ENCODE peak calls at places on chromosomes 11 and 22, in four cellular contexts. T, H, G and A are unnamed samples.

GRCh38 chr11:57161351-57161750 is 20.4 kb upstream of the LRRC55 start:
- DNase-seq in G (no peak), T (no peak), H (no peak), A (no peak)

GRCh38 chr11:104091281-104092071 is 55.0 kb downstream of the DDI1 start:
- DNase-seq in T (no peak), H (no peak), G (no peak), A (no peak)

GRCh38 chr22:19001204-19001603 is 65.1 kb upstream of the PRODH start:
- DNase-seq in G (no peak), H (no peak), T (no peak), A (no peak)

GRCh38 chr22:23833017-23833795 is 5.6 kb downstream of the DERL3 start:
- DNase-seq in H (no peak), G (no peak), T (no peak), A (no peak)

GRCh38 chr11:10727259-10727851 is 23.7 kb upstream of the CTR9 start:
- DNase-seq in G (peak), T (no peak), H (peak), A (no peak)

GRCh38 chr11:10021563-10021962 is 272.5 kb downstream of the SBF2 start:
- DNase-seq in G (no peak), H (no peak), T (no peak), A (no peak)

GRCh38 chr11:132402056-132402684 is 1031.8 kb downstream of the NTM start:
- DNase-seq in G (peak), T (peak), H (peak), A (no peak)

GRCh38 chr22:21009638-21010425 is 5.1 kb upstream of the P2RX6 start:
- DNase-seq in T (no peak), G (peak), H (peak), A (no peak)

GRCh38 chr11:19674831-19675230 is 37.8 kb upstream of the NAV2 start:
- DNase-seq in T (no peak), G (no peak), H (no peak), A (no peak)

GRCh38 chr11:46711288-46711687 is 7.7 kb upstream of the F2 start:
- DNase-seq in H (peak), G (peak), T (no peak), A (no peak)

GRCh38 chr11:135073444-135073843 is 661.4 kb upstream of the B3GAT1 start:
- DNase-seq in G (no peak), H (no peak), T (no peak), A (no peak)

GRCh38 chr11:3227568-3228444 is 4.4 kb downstream of the MRGPRE start:
- DNase-seq in G (no peak), T (no peak), H (no peak), A (peak)

GRCh38 chr11:64890084-64890944 is 11.9 kb upstream of the EHD1 start:
- DNase-seq in H (no peak), T (no peak), G (no peak), A (no peak)

GRCh38 chr11:84757711-84758110 is 869.4 kb downstream of the DLG2 start:
- DNase-seq in G (no peak), H (no peak), T (no peak), A (no peak)

GRCh38 chr11:72003776-72004171 is 5.1 kb downstream of the IL18BP start:
- DNase-seq in G (no peak), H (no peak), T (no peak), A (no peak)

GRCh38 chr11:44812971-44813370 is 86.2 kb downstream of the TSPAN18 start:
- DNase-seq in H (no peak), G (no peak), T (no peak), A (no peak)

GRCh38 chr22:40323681-40324083 is 22.6 kb upstream of the ADSL start:
- DNase-seq in H (peak), T (no peak), G (no peak), A (no peak)

GRCh38 chr11:33778682-33779081 is 4.4 kb upstream of the FBXO3 start:
- DNase-seq in T (no peak), G (peak), H (peak), A (no peak)

GRCh38 chr22:44362249-44363040 is 49.7 kb upstream of the SHISAL1 start:
- DNase-seq in H (no peak), T (no peak), G (no peak), A (no peak)

GRCh38 chr11:129291556-129291955 is 84.1 kb upstream of the BARX2 start:
- DNase-seq in T (peak), G (no peak), H (no peak), A (peak)

GRCh38 chr11:33545941-33546340 is 154.7 kb downstream of the C11orf91 start:
- DNase-seq in T (no peak), G (peak), H (peak), A (no peak)

GRCh38 chr11:99020324-99021225 is at the start of gene CNTN5:
- DNase-seq in T (no peak), H (peak), G (peak), A (no peak)

GRCh38 chr11:83549984-83550667 is 264.0 kb upstream of the CCDC90B start:
- DNase-seq in G (no peak), T (no peak), H (no peak), A (no peak)

GRCh38 chr22:46036558-46037408 is 59.8 kb upstream of the WNT7B start:
- DNase-seq in G (no peak), H (peak), T (no peak), A (no peak)

GRCh38 chr11:8263769-8264410 is at the start of gene LMO1:
- DNase-seq in H (peak), G (peak), T (peak), A (peak)

GRCh38 chr11:35362571-35362980 is 56.8 kb downstream of the SLC1A2 start:
- DNase-seq in G (no peak), T (no peak), H (peak), A (no peak)

GRCh38 chr22:42857845-42858481 is 890 bp upstream of the ARFGAP3 start:
- DNase-seq in H (no peak), T (no peak), G (no peak), A (no peak)